ENCODE peak calls at places on chromosomes 1 and 21, in six cellular contexts. One of them, this sample, is unnamed.

GRCh38 chr1:13965770-13966398 is 265.9 kb downstream of the PRDM2 start:
- DNase-seq in stimulated activated CD4-positive, alpha-beta T cell treated with anti-CD3 and anti-CD28 coated beads, Interleukin-2, amount 100 ng/mL, for 48 hours: no peak
- DNase-seq in GM19239: no peak
- DNase-seq in K562: peak
- DNase-seq in RPMI8226: peak
- DNase-seq in fibroblast of lung: peak
- DNase-seq in this sample: no peak

GRCh38 chr1:93559045-93559444 is 111.1 kb downstream of the FNBP1L start:
- DNase-seq in fibroblast of lung: no peak
- DNase-seq in GM19239: no peak
- DNase-seq in stimulated activated CD4-positive, alpha-beta T cell treated with anti-CD3 and anti-CD28 coated beads, Interleukin-2, amount 100 ng/mL, for 48 hours: no peak
- DNase-seq in RPMI8226: no peak
- DNase-seq in K562: no peak
- DNase-seq in this sample: no peak

GRCh38 chr1:197272791-197273190 is 4.7 kb downstream of the CRB1 start:
- DNase-seq in RPMI8226: no peak
- DNase-seq in fibroblast of lung: peak
- DNase-seq in stimulated activated CD4-positive, alpha-beta T cell treated with anti-CD3 and anti-CD28 coated beads, Interleukin-2, amount 100 ng/mL, for 48 hours: no peak
- DNase-seq in GM19239: no peak
- DNase-seq in K562: no peak
- DNase-seq in this sample: no peak

GRCh38 chr1:159786966-159787365 is 6.2 kb downstream of the DUSP23 start:
- DNase-seq in RPMI8226: no peak
- DNase-seq in fibroblast of lung: no peak
- DNase-seq in stimulated activated CD4-positive, alpha-beta T cell treated with anti-CD3 and anti-CD28 coated beads, Interleukin-2, amount 100 ng/mL, for 48 hours: no peak
- DNase-seq in K562: no peak
- DNase-seq in GM19239: no peak
- DNase-seq in this sample: no peak

GRCh38 chr1:52542085-52542688 is 10.7 kb downstream of the TUT4 start:
- DNase-seq in K562: no peak
- DNase-seq in RPMI8226: no peak
- DNase-seq in fibroblast of lung: no peak
- DNase-seq in GM19239: no peak
- DNase-seq in stimulated activated CD4-positive, alpha-beta T cell treated with anti-CD3 and anti-CD28 coated beads, Interleukin-2, amount 100 ng/mL, for 48 hours: no peak
- DNase-seq in this sample: no peak

GRCh38 chr1:89540406-89540970 is 15.9 kb downstream of the LRRC8B start:
- DNase-seq in fibroblast of lung: peak
- DNase-seq in K562: peak
- DNase-seq in GM19239: no peak
- DNase-seq in stimulated activated CD4-positive, alpha-beta T cell treated with anti-CD3 and anti-CD28 coated beads, Interleukin-2, amount 100 ng/mL, for 48 hours: no peak
- DNase-seq in RPMI8226: no peak
- DNase-seq in this sample: no peak

GRCh38 chr21:14321042-14321441 is 61.9 kb downstream of the HSPA13 start:
- DNase-seq in fibroblast of lung: no peak
- DNase-seq in GM19239: no peak
- DNase-seq in stimulated activated CD4-positive, alpha-beta T cell treated with anti-CD3 and anti-CD28 coated beads, Interleukin-2, amount 100 ng/mL, for 48 hours: no peak
- DNase-seq in K562: no peak
- DNase-seq in RPMI8226: no peak
- DNase-seq in this sample: no peak

GRCh38 chr1:113021430-113022085 is 51.4 kb upstream of the LRIG2 start:
- DNase-seq in GM19239: no peak
- DNase-seq in K562: peak
- DNase-seq in RPMI8226: no peak
- DNase-seq in stimulated activated CD4-positive, alpha-beta T cell treated with anti-CD3 and anti-CD28 coated beads, Interleukin-2, amount 100 ng/mL, for 48 hours: no peak
- DNase-seq in fibroblast of lung: no peak
- DNase-seq in this sample: no peak

GRCh38 chr1:12615166-12615915 is 2.7 kb downstream of the DHRS3 start:
- DNase-seq in stimulated activated CD4-positive, alpha-beta T cell treated with anti-CD3 and anti-CD28 coated beads, Interleukin-2, amount 100 ng/mL, for 48 hours: no peak
- DNase-seq in K562: no peak
- DNase-seq in RPMI8226: peak
- DNase-seq in GM19239: no peak
- DNase-seq in fibroblast of lung: no peak
- DNase-seq in this sample: no peak

GRCh38 chr1:205521646-205522150 is 17.2 kb downstream of the CDK18 start:
- DNase-seq in GM19239: no peak
- DNase-seq in RPMI8226: no peak
- DNase-seq in K562: no peak
- DNase-seq in fibroblast of lung: no peak
- DNase-seq in stimulated activated CD4-positive, alpha-beta T cell treated with anti-CD3 and anti-CD28 coated beads, Interleukin-2, amount 100 ng/mL, for 48 hours: no peak
- DNase-seq in this sample: no peak

GRCh38 chr1:244395965-244396364 is 55.7 kb downstream of the ADSS2 start:
- DNase-seq in RPMI8226: no peak
- DNase-seq in stimulated activated CD4-positive, alpha-beta T cell treated with anti-CD3 and anti-CD28 coated beads, Interleukin-2, amount 100 ng/mL, for 48 hours: no peak
- DNase-seq in GM19239: no peak
- DNase-seq in K562: no peak
- DNase-seq in fibroblast of lung: no peak
- DNase-seq in this sample: no peak

GRCh38 chr1:64136749-64137568 is 66.5 kb upstream of the UBE2U start:
- DNase-seq in RPMI8226: peak
- DNase-seq in GM19239: peak
- DNase-seq in fibroblast of lung: peak
- DNase-seq in K562: peak
- DNase-seq in stimulated activated CD4-positive, alpha-beta T cell treated with anti-CD3 and anti-CD28 coated beads, Interleukin-2, amount 100 ng/mL, for 48 hours: peak
- DNase-seq in this sample: peak

GRCh38 chr1:155893389-155894142 is 17.6 kb downstream of the RIT1 start:
- DNase-seq in stimulated activated CD4-positive, alpha-beta T cell treated with anti-CD3 and anti-CD28 coated beads, Interleukin-2, amount 100 ng/mL, for 48 hours: no peak
- DNase-seq in RPMI8226: peak
- DNase-seq in GM19239: no peak
- DNase-seq in K562: no peak
- DNase-seq in fibroblast of lung: peak
- DNase-seq in this sample: no peak

GRCh38 chr1:116078699-116079223 is 32.4 kb upstream of the MAB21L3 start:
- DNase-seq in K562: no peak
- DNase-seq in GM19239: no peak
- DNase-seq in RPMI8226: no peak
- DNase-seq in fibroblast of lung: no peak
- DNase-seq in stimulated activated CD4-positive, alpha-beta T cell treated with anti-CD3 and anti-CD28 coated beads, Interleukin-2, amount 100 ng/mL, for 48 hours: no peak
- DNase-seq in this sample: no peak

GRCh38 chr1:159204791-159205141 is at the start of gene ACKR1:
- DNase-seq in RPMI8226: no peak
- DNase-seq in K562: peak
- DNase-seq in stimulated activated CD4-positive, alpha-beta T cell treated with anti-CD3 and anti-CD28 coated beads, Interleukin-2, amount 100 ng/mL, for 48 hours: no peak
- DNase-seq in fibroblast of lung: no peak
- DNase-seq in GM19239: no peak
- DNase-seq in this sample: no peak

GRCh38 chr1:41496080-41497055 is 11.9 kb upstream of the EDN2 start:
- DNase-seq in K562: peak
- DNase-seq in GM19239: no peak
- DNase-seq in fibroblast of lung: peak
- DNase-seq in stimulated activated CD4-positive, alpha-beta T cell treated with anti-CD3 and anti-CD28 coated beads, Interleukin-2, amount 100 ng/mL, for 48 hours: peak
- DNase-seq in RPMI8226: peak
- DNase-seq in this sample: no peak

GRCh38 chr1:150464422-150464826 is 22.8 kb upstream of the TARS2 start:
- DNase-seq in K562: peak
- DNase-seq in RPMI8226: peak
- DNase-seq in GM19239: peak
- DNase-seq in fibroblast of lung: peak
- DNase-seq in stimulated activated CD4-positive, alpha-beta T cell treated with anti-CD3 and anti-CD28 coated beads, Interleukin-2, amount 100 ng/mL, for 48 hours: peak
- DNase-seq in this sample: peak

GRCh38 chr21:23936991-23937390 is 1670.3 kb downstream of the MRPL39 start:
- DNase-seq in GM19239: no peak
- DNase-seq in K562: no peak
- DNase-seq in stimulated activated CD4-positive, alpha-beta T cell treated with anti-CD3 and anti-CD28 coated beads, Interleukin-2, amount 100 ng/mL, for 48 hours: no peak
- DNase-seq in RPMI8226: no peak
- DNase-seq in fibroblast of lung: no peak
- DNase-seq in this sample: no peak

GRCh38 chr1:239125888-239126287 is 260.5 kb upstream of the CHRM3 start:
- DNase-seq in fibroblast of lung: no peak
- DNase-seq in stimulated activated CD4-positive, alpha-beta T cell treated with anti-CD3 and anti-CD28 coated beads, Interleukin-2, amount 100 ng/mL, for 48 hours: no peak
- DNase-seq in GM19239: no peak
- DNase-seq in RPMI8226: no peak
- DNase-seq in K562: no peak
- DNase-seq in this sample: no peak

GRCh38 chr1:206608108-206608698 is 4.1 kb downstream of the EIF2D start:
- DNase-seq in RPMI8226: peak
- DNase-seq in K562: peak
- DNase-seq in stimulated activated CD4-positive, alpha-beta T cell treated with anti-CD3 and anti-CD28 coated beads, Interleukin-2, amount 100 ng/mL, for 48 hours: peak
- DNase-seq in GM19239: no peak
- DNase-seq in fibroblast of lung: no peak
- DNase-seq in this sample: no peak

GRCh38 chr1:25503551-25504426 is 39.6 kb upstream of the LDLRAP1 start:
- DNase-seq in K562: no peak
- DNase-seq in fibroblast of lung: peak
- DNase-seq in stimulated activated CD4-positive, alpha-beta T cell treated with anti-CD3 and anti-CD28 coated beads, Interleukin-2, amount 100 ng/mL, for 48 hours: peak
- DNase-seq in GM19239: peak
- DNase-seq in RPMI8226: peak
- DNase-seq in this sample: peak